ENCODE peak calls at places on chromosomes 5 and 9, in nine cellular contexts. Z, O, L, W, B, E, R, S and Q are unnamed samples.

GRCh38 chr5:113061851-113062631 is 85.4 kb downstream of the DCP2 start:
- DNase-seq in O (no peak), L (peak; percentile 64), B (no peak), Z (peak; percentile 76), E (no peak), W (no peak), R (no peak), S (no peak), Q (no peak)

GRCh38 chr5:113164016-113164415 is 187.4 kb downstream of the DCP2 start:
- DNase-seq in Z (no peak), E (no peak), B (no peak), O (no peak), L (no peak), R (no peak), S (no peak), W (no peak), Q (no peak)

GRCh38 chr5:150595466-150596031 is 44.9 kb upstream of the SYNPO start:
- DNase-seq in O (no peak), E (no peak), L (no peak), Z (no peak), R (no peak), W (no peak), S (no peak), B (no peak), Q (no peak)

GRCh38 chr5:136432705-136433104 is 67.4 kb upstream of the TRPC7 start:
- DNase-seq in Z (no peak), E (no peak), S (no peak), W (no peak), L (no peak), O (no peak), R (no peak), B (no peak), Q (no peak)

GRCh38 chr9:73154760-73155159 is 3.1 kb downstream of the ANXA1 start:
- DNase-seq in O (no peak), E (no peak), W (no peak), L (no peak), S (no peak), B (peak; percentile 39), Z (no peak), R (no peak), Q (no peak)

GRCh38 chr5:6745706-6746217 is 32.5 kb downstream of the TENT4A start:
- DNase-seq in R (peak; percentile 64), E (peak; percentile 7), B (peak; percentile 67), W (no peak), S (no peak), O (no peak), L (peak; percentile 79), Z (peak; percentile 71), Q (no peak)

GRCh38 chr5:144004146-144004545 is 166.3 kb downstream of the YIPF5 start:
- DNase-seq in E (no peak), Z (no peak), R (no peak), B (no peak), O (no peak), W (no peak), L (peak; percentile 57), S (no peak), Q (no peak)

GRCh38 chr9:115952667-115953316 is 200.8 kb upstream of the PAPPA start:
- DNase-seq in S (no peak), L (peak; percentile 96), E (no peak), B (peak; percentile 65), O (no peak), Z (peak; percentile 81), W (no peak), R (no peak), Q (no peak)

GRCh38 chr5:40389591-40389990 is 290.1 kb upstream of the PTGER4 start:
- DNase-seq in E (no peak), B (no peak), R (no peak), O (no peak), Z (no peak), S (no peak), W (no peak), L (no peak), Q (no peak)

GRCh38 chr9:16921855-16922254 is 51.4 kb upstream of the BNC2 start:
- DNase-seq in O (no peak), S (no peak), L (peak; percentile 24), W (no peak), E (no peak), R (no peak), Z (no peak), B (peak; percentile 77), Q (no peak)

GRCh38 chr5:176550275-176550831 is 1.2 kb downstream of the CDHR2 start:
- DNase-seq in O (no peak), E (no peak), S (no peak), W (no peak), Z (no peak), L (no peak), B (no peak), R (peak; percentile 55), Q (no peak)

GRCh38 chr5:1443991-1444360 is 1.3 kb downstream of the SLC6A3 start:
- DNase-seq in B (no peak), L (no peak), W (no peak), S (no peak), O (no peak), Z (no peak), R (no peak), E (no peak), Q (no peak)

GRCh38 chr9:89999534-90000370 is 394.9 kb downstream of the GADD45G start:
- DNase-seq in Z (peak; percentile 53), E (peak; percentile 86), B (no peak), R (peak; percentile 74), L (peak; percentile 75), O (no peak), S (peak; percentile 67), W (peak; percentile 84), Q (peak; percentile 65)

GRCh38 chr9:110133608-110134214 is 74.2 kb downstream of the C9orf152 start:
- DNase-seq in B (peak; percentile 90), L (peak; percentile 63), S (no peak), W (no peak), Z (peak; percentile 25), R (no peak), E (no peak), O (no peak), Q (no peak)

GRCh38 chr5:8013951-8014844 is 145.2 kb downstream of the MTRR start:
- DNase-seq in Z (no peak), L (peak; percentile 15), E (no peak), B (no peak), R (no peak), S (no peak), W (no peak), O (no peak), Q (no peak)

GRCh38 chr9:117643288-117643654 is 60.9 kb upstream of the TLR4 start:
- DNase-seq in O (no peak), W (no peak), E (no peak), R (no peak), B (no peak), L (no peak), S (no peak), Z (no peak), Q (no peak)

GRCh38 chr9:6897831-6898230 is 140.1 kb downstream of the KDM4C start:
- DNase-seq in L (no peak), R (no peak), W (no peak), O (no peak), Z (no peak), S (no peak), B (no peak), E (peak; percentile 23), Q (no peak)

GRCh38 chr5:3197699-3198098 is 397.9 kb upstream of the IRX1 start:
- DNase-seq in W (no peak), Z (no peak), L (no peak), B (no peak), R (no peak), O (no peak), S (no peak), E (no peak), Q (no peak)
- TF ChIP-seq CTCF in W (no peak), Z (no peak), L (no peak), B (no peak), R (no peak), O (no peak), S (no peak), E (no peak), Q (no peak)

DNA sequence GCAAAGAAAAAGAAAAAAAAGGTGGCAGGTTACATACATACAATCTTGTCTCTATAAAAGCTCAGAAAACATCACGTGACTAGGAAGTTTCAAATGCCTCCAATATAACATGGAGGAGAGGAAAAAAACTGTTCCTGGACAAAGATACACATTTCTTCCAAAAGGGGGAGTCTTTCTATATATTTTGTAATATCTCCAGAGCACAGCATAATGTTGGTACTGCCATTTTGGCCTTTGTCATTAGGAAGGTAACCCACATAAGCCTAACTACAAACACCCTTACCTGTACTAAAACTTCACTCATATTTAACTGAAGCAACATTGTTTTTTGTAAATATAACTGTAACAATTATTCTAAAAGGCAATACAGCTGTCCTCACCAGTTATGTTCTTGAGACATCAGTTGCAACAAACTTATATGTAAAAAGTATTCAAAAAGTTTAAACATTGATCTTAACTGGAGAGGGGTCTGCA is 1.2 kb upstream of the BTF3 start:
- DNase-seq in O (no peak), S (no peak), B (peak; percentile 79), W (no peak), L (peak; percentile 79), Z (peak; percentile 43), E (no peak), R (no peak), Q (no peak)
- TF ChIP-seq CTCF in O (no peak), S (no peak), B (peak; percentile 75), W (peak; percentile 55), L (peak; percentile 18), Z (peak; percentile 39), E (peak; percentile 20), R (no peak), Q (no peak)

GRCh38 chr5:133469252-133469651 is 143.1 kb downstream of the FSTL4 start:
- DNase-seq in E (no peak), B (no peak), L (no peak), W (no peak), O (no peak), Z (no peak), S (no peak), R (peak; percentile 31), Q (no peak)

GRCh38 chr5:133472829-133473228 is 139.5 kb downstream of the FSTL4 start:
- DNase-seq in O (no peak), E (no peak), R (no peak), L (no peak), Z (no peak), W (no peak), S (no peak), B (no peak), Q (no peak)

GRCh38 chr5:133473291-133473690 is 139.1 kb downstream of the FSTL4 start:
- DNase-seq in Z (no peak), R (peak; percentile 32), L (no peak), E (no peak), B (no peak), O (no peak), S (no peak), W (no peak), Q (no peak)

GRCh38 chr5:133469846-133470245 is 142.5 kb downstream of the FSTL4 start:
- DNase-seq in Z (no peak), E (no peak), O (no peak), W (no peak), L (no peak), S (no peak), R (no peak), B (no peak), Q (no peak)

GRCh38 chr5:133471699-133472098 is 140.6 kb downstream of the FSTL4 start:
- DNase-seq in W (no peak), L (no peak), Z (no peak), S (no peak), R (no peak), B (no peak), O (no peak), E (no peak), Q (no peak)
- TF ChIP-seq CTCF in W (no peak), L (no peak), Z (no peak), S (no peak), R (no peak), B (no peak), O (no peak), E (no peak), Q (no peak)

GRCh38 chr5:177555665-177556064 is 1.3 kb upstream of the FAM193B start:
- DNase-seq in B (no peak), E (no peak), W (no peak), Z (no peak), L (no peak), O (no peak), S (no peak), R (no peak), Q (no peak)
- TF ChIP-seq CTCF in B (no peak), E (no peak), W (no peak), Z (no peak), L (no peak), O (no peak), S (no peak), R (no peak), Q (no peak)